ENCODE peak calls at places on chromosomes 7 and 10, in seven cellular contexts. F is HCT116, X is K562, J is H1, U is SK-N-SH, O is HepG2, A is GM12878. V is an unnamed sample.

GRCh38 chr10:132943555-132944404 is 1.4 kb upstream of the CFAP46 start:
- DNase-seq in J (no peak), O (no peak), X (no peak), A (no peak), F (no peak), U (no peak), V (no peak)

GRCh38 chr7:82477733-82478515 is 34.3 kb upstream of the CACNA2D1 start:
- DNase-seq in A (no peak), U (no peak), X (no peak), O (no peak), J (no peak), F (no peak), V (no peak)

GRCh38 chr10:87505366-87506113 is 847 bp downstream of the MINPP1 start:
- DNase-seq in U (peak; percentile 82), X (peak; percentile 77), O (peak; percentile 60), F (peak; percentile 10), J (no peak), A (no peak), V (no peak)

GRCh38 chr7:347644-348479 is 57.9 kb downstream of the FOXL3 start:
- DNase-seq in J (no peak), X (no peak), F (no peak), U (no peak), O (no peak), A (no peak), V (no peak)

GRCh38 chr7:139618482-139619366 is 95.2 kb downstream of the CLEC2L start:
- DNase-seq in U (peak; percentile 48), A (no peak), F (peak; percentile 19), J (peak; percentile 74), X (peak; percentile 66), O (peak; percentile 35), V (no peak)

GRCh38 chr7:147861058-147861716 is 729.4 kb upstream of the C7orf33 start:
- DNase-seq in X (no peak), F (no peak), A (no peak), U (no peak), O (no peak), J (no peak), V (no peak)

GRCh38 chr10:25245171-25245570 is 70.4 kb downstream of the GPR158 start:
- DNase-seq in O (no peak), A (no peak), J (no peak), F (no peak), X (no peak), U (no peak), V (no peak)

GRCh38 chr10:122338609-122339441 is 35.7 kb upstream of the PLEKHA1 start:
- DNase-seq in X (no peak), O (no peak), A (no peak), F (no peak), U (no peak), J (no peak), V (no peak)

GRCh38 chr7:116236020-116236630 is 25.8 kb downstream of the TES start:
- DNase-seq in A (no peak), X (peak; percentile 70), U (peak; percentile 35), J (no peak), F (no peak), O (peak; percentile 51), V (no peak)

GRCh38 chr7:129263168-129263567 is 38.3 kb downstream of the AHCYL2 start:
- DNase-seq in O (no peak), X (no peak), A (no peak), U (no peak), F (no peak), J (no peak), V (no peak)

GRCh38 chr7:129266181-129266580 is 41.4 kb downstream of the AHCYL2 start:
- DNase-seq in U (no peak), X (no peak), A (no peak), J (no peak), O (no peak), F (no peak), V (no peak)

GRCh38 chr7:129264534-129264933 is 39.7 kb downstream of the AHCYL2 start:
- DNase-seq in A (no peak), J (no peak), O (no peak), X (no peak), U (no peak), F (no peak), V (no peak)

GRCh38 chr7:129262333-129262732 is 37.5 kb downstream of the AHCYL2 start:
- DNase-seq in F (no peak), X (no peak), A (no peak), O (no peak), U (no peak), J (no peak), V (no peak)

DNA sequence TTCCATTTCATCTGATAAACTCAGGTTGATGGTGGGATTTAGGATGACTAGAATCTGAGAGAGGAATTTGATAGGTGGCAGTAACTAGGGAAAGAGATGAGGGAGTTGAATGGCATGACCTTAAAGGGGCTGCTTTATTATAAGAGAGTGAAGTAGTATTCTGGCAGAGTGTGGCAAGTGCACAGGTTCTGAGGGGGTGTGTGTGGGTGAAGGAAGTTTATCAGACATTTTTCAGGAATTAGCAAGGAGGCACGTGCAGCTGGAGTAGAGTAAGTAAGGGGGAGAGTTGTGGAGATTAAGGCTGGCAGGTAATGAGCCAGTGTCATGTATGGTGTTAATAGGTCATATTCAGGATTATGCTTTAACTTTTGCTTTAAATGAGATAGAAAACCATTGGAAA is 40.5 kb downstream of the AHCYL2 start:
- DNase-seq in J (no peak), X (no peak), O (no peak), U (no peak), F (no peak), A (no peak), V (no peak)
- H3K27ac ChIP-seq in J (no peak overlapping the region), X (no peak overlapping the region), O (no peak overlapping the region), U (no peak overlapping the region), F (no peak overlapping the region), A (no peak overlapping the region), V (no peak overlapping the region)

GRCh38 chr7:42677751-42678231 is 234.1 kb downstream of the C7orf25 start:
- DNase-seq in A (no peak), O (no peak), X (no peak), U (no peak), F (no peak), J (no peak), V (no peak)
- TF ChIP-seq SIN3A in A (no peak), O (no peak), X (no peak), U (no peak), F (no peak), J (no peak), V (no peak)

DNA sequence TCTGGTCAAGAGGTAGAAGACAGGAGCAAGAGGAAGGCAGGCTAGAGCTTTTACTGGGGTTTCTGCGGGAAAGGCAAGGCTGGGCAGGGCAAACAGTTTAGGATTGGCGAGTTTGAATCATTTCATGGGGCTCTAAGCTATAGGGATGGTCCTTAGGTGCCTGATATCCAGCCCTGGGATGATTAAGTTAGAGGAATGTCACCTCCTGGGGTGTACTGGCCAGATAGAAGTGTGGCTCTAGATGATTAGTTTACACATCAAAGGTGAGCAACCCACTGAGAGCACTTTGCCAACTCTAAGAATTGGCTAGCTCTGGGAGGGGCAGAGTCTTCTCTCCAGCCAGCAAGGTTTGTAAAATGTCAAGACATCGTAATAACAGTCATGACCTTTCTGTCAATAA is 52.4 kb downstream of the ZNF365 start:
- DNase-seq in O (no peak), F (peak; percentile 36), U (no peak), J (no peak), X (no peak), A (no peak), V (no peak)
- H3K27me3 ChIP-seq in O (no peaks in the 10 kb centered on the region), F (no peaks in the 10 kb centered on the region), U (no peaks in the 10 kb centered on the region), J (peaks cover 15% of the 10 kb centered on the region), X (no peaks in the 10 kb centered on the region), A (no peaks in the 10 kb centered on the region), V (no peaks in the 10 kb centered on the region)

DNA sequence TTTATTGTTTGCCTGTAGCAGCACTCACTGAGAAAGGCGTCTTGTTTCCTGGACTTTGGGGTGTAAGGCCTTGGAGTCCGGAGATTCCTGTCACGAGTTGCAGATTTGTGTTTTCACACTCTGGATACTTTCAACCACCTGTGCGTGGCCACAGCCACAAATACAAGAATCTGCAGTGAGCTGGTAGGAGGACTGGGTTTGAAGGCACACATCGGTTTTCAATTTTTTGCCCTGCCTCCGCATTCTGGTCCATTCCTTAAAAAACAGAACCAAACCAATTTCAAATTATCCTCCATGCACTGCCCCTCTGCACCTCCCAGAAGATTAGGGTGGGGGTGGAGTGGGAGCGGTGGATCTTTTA is 624 bp downstream of the EXOC4 start:
- DNase-seq in F (no peak), X (peak; percentile 47), O (peak; percentile 22), U (no peak), A (no peak), J (no peak), V (no peak)
- H3K27ac ChIP-seq in F (no peak overlapping the region), X (peak overlapping the region; percentile 55), O (peak overlapping the region; percentile 74), U (peak overlapping the region; percentile 51), A (peak overlapping the region; percentile 74), J (peak overlapping the region; percentile 82), V (peak overlapping the region; percentile 94)

GRCh38 chr7:76047811-76048667 is at the start of the genes MDH2 and STYXL1:
- DNase-seq in A (peak; percentile 82), J (peak; percentile 93), X (peak; percentile 99), F (peak; percentile 91), U (peak; percentile 99), O (peak; percentile 95), V (peak; percentile 79)

GRCh38 chr7:76047305-76047810 is 442 bp downstream of the STYXL1 start:
- DNase-seq in J (no peak), O (no peak), F (no peak), A (no peak), U (no peak), X (peak; percentile 34), V (no peak)

GRCh38 chr7:76049295-76049694 is 1.4 kb downstream of the MDH2 start:
- DNase-seq in J (no peak), U (no peak), O (no peak), A (no peak), F (no peak), X (peak; percentile 43), V (no peak)

GRCh38 chr7:76050545-76050944 is 2.6 kb downstream of the MDH2 start:
- DNase-seq in X (peak; percentile 37), F (no peak), U (no peak), O (no peak), J (no peak), A (no peak), V (no peak)

GRCh38 chr7:76048668-76048988 is 722 bp downstream of the MDH2 start:
- DNase-seq in X (peak; percentile 73), F (no peak), O (no peak), U (peak; percentile 57), J (peak; percentile 50), A (no peak), V (no peak)
- TF ChIP-seq SIN3A in X (no peak), F (no peak), O (no peak), U (no peak), J (no peak), A (no peak), V (no peak)

DNA sequence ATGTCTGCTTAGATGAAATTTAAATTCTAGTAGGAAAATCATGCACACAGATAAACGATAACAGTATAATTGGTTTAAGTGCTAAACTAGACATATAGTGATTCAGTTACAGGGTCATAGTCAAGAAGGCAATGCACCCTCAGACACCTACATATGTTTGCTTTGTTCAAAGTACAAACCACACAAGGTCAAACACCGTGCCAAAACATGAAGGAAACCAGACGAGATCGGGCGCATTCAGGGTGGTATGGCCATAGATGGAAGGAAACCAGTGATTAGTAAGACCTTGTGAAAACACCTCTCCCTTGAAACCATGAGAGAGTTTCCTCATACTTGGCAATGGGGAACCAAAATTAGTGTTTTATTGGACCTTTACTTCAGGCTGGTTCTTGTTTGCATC is 906.9 kb downstream of the PCDH15 start:
- DNase-seq in U (no peak), J (no peak), O (peak; percentile 30), A (no peak), X (no peak), F (no peak), V (no peak)
- H3K27me3 ChIP-seq in U (no peaks in the 10 kb centered on the region), J (no peaks in the 10 kb centered on the region), O (no peaks in the 10 kb centered on the region), A (no peaks in the 10 kb centered on the region), X (no peaks in the 10 kb centered on the region), F (no peaks in the 10 kb centered on the region), V (no peaks in the 10 kb centered on the region)

V was measured in Panc1.